ENCODE peak calls at places on chromosomes 13 and 19, in ten cellular contexts. One of them, this sample, is unnamed.

GRCh38 chr13:56988543-56988942 is 152.2 kb upstream of the PRR20A start:
- DNase-seq in lower lobe of right lung: no peak
- DNase-seq in astrocyte of the spinal cord: no peak
- DNase-seq in GM23248: no peak
- DNase-seq in lower leg skin: no peak
- DNase-seq in CD8-positive, alpha-beta T cell: no peak
- DNase-seq in GM06990: no peak
- DNase-seq in upper lobe of right lung: no peak
- DNase-seq in fibroblast of lung: no peak
- DNase-seq in CD8-positive, alpha-beta memory T cell: no peak
- DNase-seq in this sample: peak; percentile 8

GRCh38 chr19:19034204-19034624 is 811 bp downstream of the ARMC6 start:
- DNase-seq in lower lobe of right lung: peak; percentile 70
- DNase-seq in astrocyte of the spinal cord: peak; percentile 58
- DNase-seq in GM23248: peak; percentile 85
- DNase-seq in lower leg skin: peak; percentile 61
- DNase-seq in CD8-positive, alpha-beta T cell: peak; percentile 64
- DNase-seq in GM06990: peak; percentile 62
- DNase-seq in upper lobe of right lung: peak; percentile 80
- DNase-seq in fibroblast of lung: peak; percentile 58
- DNase-seq in CD8-positive, alpha-beta memory T cell: peak; percentile 59
- DNase-seq in this sample: peak; percentile 56

GRCh38 chr13:21850013-21851006 is 179.4 kb downstream of the FGF9 start:
- DNase-seq in lower lobe of right lung: no peak
- DNase-seq in astrocyte of the spinal cord: no peak
- DNase-seq in GM23248: peak; percentile 20
- DNase-seq in lower leg skin: no peak
- DNase-seq in CD8-positive, alpha-beta T cell: no peak
- DNase-seq in GM06990: no peak
- DNase-seq in upper lobe of right lung: no peak
- DNase-seq in fibroblast of lung: peak; percentile 5
- DNase-seq in CD8-positive, alpha-beta memory T cell: no peak
- DNase-seq in this sample: no peak

GRCh38 chr13:112690242-112690943 is 555 bp downstream of the ATP11A start:
- DNase-seq in lower lobe of right lung: peak; percentile 73
- DNase-seq in astrocyte of the spinal cord: peak; percentile 26
- DNase-seq in GM23248: peak; percentile 74
- DNase-seq in lower leg skin: no peak
- DNase-seq in CD8-positive, alpha-beta T cell: peak; percentile 32
- DNase-seq in GM06990: no peak
- DNase-seq in upper lobe of right lung: peak; percentile 80
- DNase-seq in fibroblast of lung: peak; percentile 37
- DNase-seq in CD8-positive, alpha-beta memory T cell: peak; percentile 6
- DNase-seq in this sample: peak; percentile 35

GRCh38 chr13:46633416-46633815 is 80.4 kb downstream of the LRCH1 start:
- DNase-seq in lower lobe of right lung: no peak
- DNase-seq in astrocyte of the spinal cord: peak; percentile 82
- DNase-seq in GM23248: peak; percentile 76
- DNase-seq in lower leg skin: no peak
- DNase-seq in CD8-positive, alpha-beta T cell: no peak
- DNase-seq in GM06990: no peak
- DNase-seq in upper lobe of right lung: no peak
- DNase-seq in fibroblast of lung: peak; percentile 71
- DNase-seq in CD8-positive, alpha-beta memory T cell: no peak
- DNase-seq in this sample: peak; percentile 81

GRCh38 chr13:89565711-89566110 is 1781.8 kb upstream of the MIR17HG start:
- DNase-seq in lower lobe of right lung: no peak
- DNase-seq in astrocyte of the spinal cord: no peak
- DNase-seq in GM23248: no peak
- DNase-seq in lower leg skin: no peak
- DNase-seq in CD8-positive, alpha-beta T cell: no peak
- DNase-seq in GM06990: no peak
- DNase-seq in upper lobe of right lung: no peak
- DNase-seq in fibroblast of lung: no peak
- DNase-seq in CD8-positive, alpha-beta memory T cell: no peak
- DNase-seq in this sample: no peak

GRCh38 chr13:50873481-50873880 is 30.0 kb upstream of the DLEU7 start:
- DNase-seq in lower lobe of right lung: no peak
- DNase-seq in astrocyte of the spinal cord: no peak
- DNase-seq in GM23248: peak; percentile 25
- DNase-seq in lower leg skin: no peak
- DNase-seq in CD8-positive, alpha-beta T cell: no peak
- DNase-seq in GM06990: no peak
- DNase-seq in upper lobe of right lung: no peak
- DNase-seq in fibroblast of lung: peak; percentile 2
- DNase-seq in CD8-positive, alpha-beta memory T cell: no peak
- DNase-seq in this sample: no peak

GRCh38 chr13:51895906-51896888 is 34.4 kb downstream of the CCDC70 start:
- DNase-seq in lower lobe of right lung: peak; percentile 54
- DNase-seq in astrocyte of the spinal cord: peak; percentile 62
- DNase-seq in GM23248: peak; percentile 76
- DNase-seq in lower leg skin: no peak
- DNase-seq in CD8-positive, alpha-beta T cell: peak; percentile 30
- DNase-seq in GM06990: no peak
- DNase-seq in upper lobe of right lung: no peak
- DNase-seq in fibroblast of lung: peak; percentile 65
- DNase-seq in CD8-positive, alpha-beta memory T cell: peak; percentile 5
- DNase-seq in this sample: peak; percentile 77

GRCh38 chr13:74289130-74289529 is 154.9 kb upstream of the KLF12 start:
- DNase-seq in lower lobe of right lung: no peak
- DNase-seq in astrocyte of the spinal cord: no peak
- DNase-seq in GM23248: no peak
- DNase-seq in lower leg skin: no peak
- DNase-seq in CD8-positive, alpha-beta T cell: no peak
- DNase-seq in GM06990: no peak
- DNase-seq in upper lobe of right lung: no peak
- DNase-seq in fibroblast of lung: no peak
- DNase-seq in CD8-positive, alpha-beta memory T cell: no peak
- DNase-seq in this sample: no peak

GRCh38 chr13:74290324-74290773 is 156.1 kb upstream of the KLF12 start:
- DNase-seq in lower lobe of right lung: no peak
- DNase-seq in astrocyte of the spinal cord: peak; percentile 96
- DNase-seq in GM23248: peak; percentile 73
- DNase-seq in lower leg skin: peak; percentile 21
- DNase-seq in CD8-positive, alpha-beta T cell: peak; percentile 23
- DNase-seq in GM06990: peak; percentile 33
- DNase-seq in upper lobe of right lung: no peak
- DNase-seq in fibroblast of lung: peak; percentile 77
- DNase-seq in CD8-positive, alpha-beta memory T cell: peak; percentile 45
- DNase-seq in this sample: peak; percentile 91

GRCh38 chr13:74289861-74290260 is 155.7 kb upstream of the KLF12 start:
- DNase-seq in lower lobe of right lung: no peak
- DNase-seq in astrocyte of the spinal cord: no peak
- DNase-seq in GM23248: no peak
- DNase-seq in lower leg skin: no peak
- DNase-seq in CD8-positive, alpha-beta T cell: no peak
- DNase-seq in GM06990: no peak
- DNase-seq in upper lobe of right lung: no peak
- DNase-seq in fibroblast of lung: no peak
- DNase-seq in CD8-positive, alpha-beta memory T cell: no peak
- DNase-seq in this sample: no peak

GRCh38 chr13:74287672-74288169 is 153.5 kb upstream of the KLF12 start:
- DNase-seq in lower lobe of right lung: peak; percentile 85
- DNase-seq in astrocyte of the spinal cord: peak; percentile 83
- DNase-seq in GM23248: peak; percentile 55
- DNase-seq in lower leg skin: peak; percentile 42
- DNase-seq in CD8-positive, alpha-beta T cell: peak; percentile 85
- DNase-seq in GM06990: peak; percentile 15
- DNase-seq in upper lobe of right lung: peak; percentile 74
- DNase-seq in fibroblast of lung: peak; percentile 90
- DNase-seq in CD8-positive, alpha-beta memory T cell: peak; percentile 90
- DNase-seq in this sample: peak; percentile 65

DNA sequence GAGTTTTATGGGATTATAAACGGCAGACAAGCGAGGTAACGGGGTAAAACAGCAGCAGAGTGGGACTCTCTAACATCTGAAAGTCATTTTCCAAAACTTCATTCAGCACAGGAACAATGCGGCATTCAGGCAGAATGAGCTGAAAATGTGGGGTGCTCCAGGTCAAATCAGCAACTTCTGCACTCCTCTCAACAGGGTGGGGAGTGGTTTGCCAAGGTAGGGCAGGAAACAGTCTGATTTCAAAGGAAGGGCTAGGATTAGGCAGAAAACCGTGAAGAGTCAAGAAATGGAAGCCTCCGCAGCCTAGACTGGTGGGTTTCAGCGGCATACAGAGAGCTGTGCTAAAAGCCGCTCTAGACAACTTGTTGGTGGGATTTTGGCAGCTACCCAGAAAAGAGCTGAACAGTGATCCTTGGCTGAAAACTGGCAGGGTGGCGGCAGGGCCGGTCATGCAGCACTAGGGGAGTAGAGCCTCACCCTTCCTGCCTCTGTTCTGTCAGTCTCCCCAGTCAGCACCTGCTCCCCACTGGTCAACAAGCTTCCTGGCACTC is 154.2 kb upstream of the KLF12 start:
- DNase-seq in lower lobe of right lung: no peak
- DNase-seq in astrocyte of the spinal cord: peak; percentile 31
- DNase-seq in GM23248: no peak
- DNase-seq in lower leg skin: no peak
- DNase-seq in CD8-positive, alpha-beta T cell: peak; percentile 34
- DNase-seq in GM06990: no peak
- DNase-seq in upper lobe of right lung: peak; percentile 60
- DNase-seq in fibroblast of lung: peak; percentile 14
- DNase-seq in CD8-positive, alpha-beta memory T cell: peak; percentile 29
- DNase-seq in this sample: no peak
- H3K4me3 ChIP-seq in lower lobe of right lung: peak overlapping the region; percentile 26
- H3K4me3 ChIP-seq in astrocyte of the spinal cord: peak overlapping the region; percentile 24
- H3K4me3 ChIP-seq in GM23248: no peak overlapping the region
- H3K4me3 ChIP-seq in lower leg skin: no peak overlapping the region
- H3K4me3 ChIP-seq in CD8-positive, alpha-beta T cell: peak overlapping the region; percentile 17
- H3K4me3 ChIP-seq in GM06990: peak overlapping the region; percentile 13
- H3K4me3 ChIP-seq in upper lobe of right lung: peak overlapping the region; percentile 3
- H3K4me3 ChIP-seq in fibroblast of lung: peak overlapping the region; percentile 31
- H3K4me3 ChIP-seq in CD8-positive, alpha-beta memory T cell: peak overlapping the region; percentile 36
- H3K4me3 ChIP-seq in this sample: peak overlapping the region; percentile 11

GRCh38 chr19:6802336-6803035 is 30.0 kb downstream of the VAV1 start:
- DNase-seq in lower lobe of right lung: peak; percentile 76
- DNase-seq in astrocyte of the spinal cord: no peak
- DNase-seq in GM23248: no peak
- DNase-seq in lower leg skin: peak; percentile 56
- DNase-seq in CD8-positive, alpha-beta T cell: peak; percentile 78
- DNase-seq in GM06990: peak; percentile 73
- DNase-seq in upper lobe of right lung: peak; percentile 74
- DNase-seq in fibroblast of lung: no peak
- DNase-seq in CD8-positive, alpha-beta memory T cell: peak; percentile 76
- DNase-seq in this sample: no peak

GRCh38 chr19:6800991-6801396 is 28.5 kb downstream of the VAV1 start:
- DNase-seq in lower lobe of right lung: no peak
- DNase-seq in astrocyte of the spinal cord: peak; percentile 54
- DNase-seq in GM23248: peak; percentile 86
- DNase-seq in lower leg skin: no peak
- DNase-seq in CD8-positive, alpha-beta T cell: peak; percentile 11
- DNase-seq in GM06990: no peak
- DNase-seq in upper lobe of right lung: no peak
- DNase-seq in fibroblast of lung: no peak
- DNase-seq in CD8-positive, alpha-beta memory T cell: no peak
- DNase-seq in this sample: peak; percentile 34

GRCh38 chr19:6803036-6803404 is 30.5 kb downstream of the VAV1 start:
- DNase-seq in lower lobe of right lung: no peak
- DNase-seq in astrocyte of the spinal cord: no peak
- DNase-seq in GM23248: no peak
- DNase-seq in lower leg skin: no peak
- DNase-seq in CD8-positive, alpha-beta T cell: no peak
- DNase-seq in GM06990: no peak
- DNase-seq in upper lobe of right lung: no peak
- DNase-seq in fibroblast of lung: no peak
- DNase-seq in CD8-positive, alpha-beta memory T cell: peak; percentile 6
- DNase-seq in this sample: no peak

GRCh38 chr19:6806488-6806887 is 34.0 kb downstream of the VAV1 start:
- DNase-seq in lower lobe of right lung: no peak
- DNase-seq in astrocyte of the spinal cord: no peak
- DNase-seq in GM23248: no peak
- DNase-seq in lower leg skin: no peak
- DNase-seq in CD8-positive, alpha-beta T cell: no peak
- DNase-seq in GM06990: no peak
- DNase-seq in upper lobe of right lung: no peak
- DNase-seq in fibroblast of lung: no peak
- DNase-seq in CD8-positive, alpha-beta memory T cell: no peak
- DNase-seq in this sample: no peak

GRCh38 chr19:6801397-6802086 is 29.0 kb downstream of the VAV1 start:
- DNase-seq in lower lobe of right lung: peak; percentile 89
- DNase-seq in astrocyte of the spinal cord: no peak
- DNase-seq in GM23248: peak; percentile 21
- DNase-seq in lower leg skin: peak; percentile 28
- DNase-seq in CD8-positive, alpha-beta T cell: peak; percentile 87
- DNase-seq in GM06990: peak; percentile 89
- DNase-seq in upper lobe of right lung: peak; percentile 90
- DNase-seq in fibroblast of lung: no peak
- DNase-seq in CD8-positive, alpha-beta memory T cell: peak; percentile 84
- DNase-seq in this sample: peak; percentile 26
- H3K4me3 ChIP-seq in lower lobe of right lung: peak overlapping the region; percentile 46
- H3K4me3 ChIP-seq in astrocyte of the spinal cord: no peak overlapping the region
- H3K4me3 ChIP-seq in GM23248: peak overlapping the region; percentile 57
- H3K4me3 ChIP-seq in lower leg skin: peak overlapping the region; percentile 10
- H3K4me3 ChIP-seq in CD8-positive, alpha-beta T cell: peak overlapping the region; percentile 79
- H3K4me3 ChIP-seq in GM06990: peak overlapping the region; percentile 66
- H3K4me3 ChIP-seq in upper lobe of right lung: peak overlapping the region; percentile 40
- H3K4me3 ChIP-seq in fibroblast of lung: no peak overlapping the region
- H3K4me3 ChIP-seq in CD8-positive, alpha-beta memory T cell: peak overlapping the region; percentile 68
- H3K4me3 ChIP-seq in this sample: no peak overlapping the region

GRCh38 chr19:47711652-47712239 is 1.5 kb upstream of the EHD2 start:
- DNase-seq in lower lobe of right lung: no peak
- DNase-seq in astrocyte of the spinal cord: no peak
- DNase-seq in GM23248: no peak
- DNase-seq in lower leg skin: no peak
- DNase-seq in CD8-positive, alpha-beta T cell: no peak
- DNase-seq in GM06990: no peak
- DNase-seq in upper lobe of right lung: no peak
- DNase-seq in fibroblast of lung: no peak
- DNase-seq in CD8-positive, alpha-beta memory T cell: no peak
- DNase-seq in this sample: no peak

GRCh38 chr19:47719047-47719885 is 6.0 kb downstream of the EHD2 start:
- DNase-seq in lower lobe of right lung: peak; percentile 81
- DNase-seq in astrocyte of the spinal cord: peak; percentile 96
- DNase-seq in GM23248: peak; percentile 99
- DNase-seq in lower leg skin: peak; percentile 91
- DNase-seq in CD8-positive, alpha-beta T cell: no peak
- DNase-seq in GM06990: no peak
- DNase-seq in upper lobe of right lung: peak; percentile 80
- DNase-seq in fibroblast of lung: peak; percentile 99
- DNase-seq in CD8-positive, alpha-beta memory T cell: no peak
- DNase-seq in this sample: peak; percentile 96

GRCh38 chr19:47714339-47714738 is 1.1 kb downstream of the EHD2 start:
- DNase-seq in lower lobe of right lung: no peak
- DNase-seq in astrocyte of the spinal cord: no peak
- DNase-seq in GM23248: peak; percentile 43
- DNase-seq in lower leg skin: no peak
- DNase-seq in CD8-positive, alpha-beta T cell: no peak
- DNase-seq in GM06990: no peak
- DNase-seq in upper lobe of right lung: no peak
- DNase-seq in fibroblast of lung: peak; percentile 42
- DNase-seq in CD8-positive, alpha-beta memory T cell: no peak
- DNase-seq in this sample: peak; percentile 23

GRCh38 chr19:47716270-47716937 is 3.2 kb downstream of the EHD2 start:
- DNase-seq in lower lobe of right lung: no peak
- DNase-seq in astrocyte of the spinal cord: no peak
- DNase-seq in GM23248: no peak
- DNase-seq in lower leg skin: no peak
- DNase-seq in CD8-positive, alpha-beta T cell: no peak
- DNase-seq in GM06990: no peak
- DNase-seq in upper lobe of right lung: no peak
- DNase-seq in fibroblast of lung: no peak
- DNase-seq in CD8-positive, alpha-beta memory T cell: no peak
- DNase-seq in this sample: no peak

DNA sequence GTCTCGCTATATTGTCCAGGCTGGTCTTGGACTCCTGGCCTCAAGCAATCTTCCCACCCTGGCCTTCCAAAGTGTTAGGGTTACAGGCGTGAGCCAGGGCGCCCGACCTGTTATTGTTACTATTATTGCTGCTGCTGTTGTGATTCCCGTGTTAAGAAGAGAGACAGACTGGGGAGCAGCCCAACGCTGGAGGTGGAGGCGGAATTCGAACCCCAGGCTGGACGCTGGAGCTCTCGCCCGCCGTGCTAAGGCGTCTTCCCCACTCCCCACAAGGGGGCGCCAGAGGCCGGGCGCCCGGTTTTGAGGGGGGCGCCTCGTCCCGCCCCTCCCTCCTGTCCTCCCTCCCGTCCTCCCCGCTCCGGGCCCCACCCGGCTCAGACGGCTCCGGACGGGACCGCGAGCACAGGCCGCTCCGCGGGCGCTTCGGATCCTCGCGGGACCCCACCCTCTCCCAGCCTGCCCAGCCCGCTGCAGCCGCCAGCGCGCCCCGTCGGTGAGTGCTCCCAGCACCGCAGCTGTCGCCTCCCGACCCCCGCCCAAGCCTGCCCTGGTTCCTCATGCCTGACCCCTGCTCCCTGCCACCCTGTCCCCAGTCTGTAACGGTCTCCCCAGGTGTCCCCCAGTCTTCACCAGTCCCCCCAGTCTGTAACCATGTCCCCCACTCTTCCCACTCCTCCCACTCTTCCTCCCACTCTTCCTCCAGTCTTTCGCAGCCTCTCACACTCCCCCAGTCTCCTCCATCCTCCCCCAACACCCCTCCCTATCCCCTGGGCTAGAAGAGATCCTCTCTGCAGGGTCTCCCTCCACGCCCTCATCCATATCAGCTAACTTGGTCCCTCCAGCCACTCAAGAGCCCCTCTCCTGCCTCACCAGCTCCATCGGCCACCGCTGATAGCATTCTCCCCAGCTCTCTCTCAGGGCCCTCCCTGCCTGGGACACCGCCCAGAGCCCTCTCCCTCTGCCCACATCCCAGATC is at the start of gene EHD2:
- DNase-seq in lower lobe of right lung: peak; percentile 73
- DNase-seq in astrocyte of the spinal cord: peak; percentile 80
- DNase-seq in GM23248: peak; percentile 89
- DNase-seq in lower leg skin: peak; percentile 53
- DNase-seq in CD8-positive, alpha-beta T cell: peak; percentile 36
- DNase-seq in GM06990: no peak
- DNase-seq in upper lobe of right lung: peak; percentile 86
- DNase-seq in fibroblast of lung: peak; percentile 87
- DNase-seq in CD8-positive, alpha-beta memory T cell: no peak
- DNase-seq in this sample: peak; percentile 84
- H3K4me3 ChIP-seq in lower lobe of right lung: peak within 1 kb of the TSS; percentile 66
- H3K4me3 ChIP-seq in astrocyte of the spinal cord: peak within 1 kb of the TSS; percentile 78
- H3K4me3 ChIP-seq in GM23248: peak within 1 kb of the TSS; percentile 92
- H3K4me3 ChIP-seq in lower leg skin: peak within 1 kb of the TSS; percentile 52
- H3K4me3 ChIP-seq in CD8-positive, alpha-beta T cell: no peak within 1 kb of the TSS
- H3K4me3 ChIP-seq in GM06990: no peak within 1 kb of the TSS
- H3K4me3 ChIP-seq in upper lobe of right lung: peak within 1 kb of the TSS; percentile 66
- H3K4me3 ChIP-seq in fibroblast of lung: peak within 1 kb of the TSS; percentile 92
- H3K4me3 ChIP-seq in CD8-positive, alpha-beta memory T cell: no peak within 1 kb of the TSS
- H3K4me3 ChIP-seq in this sample: peak within 1 kb of the TSS; percentile 94

GRCh38 chr19:4675346-4675745 is 5.2 kb upstream of the MYDGF start:
- DNase-seq in lower lobe of right lung: no peak
- DNase-seq in astrocyte of the spinal cord: no peak
- DNase-seq in GM23248: no peak
- DNase-seq in lower leg skin: no peak
- DNase-seq in CD8-positive, alpha-beta T cell: no peak
- DNase-seq in GM06990: no peak
- DNase-seq in upper lobe of right lung: no peak
- DNase-seq in fibroblast of lung: no peak
- DNase-seq in CD8-positive, alpha-beta memory T cell: no peak
- DNase-seq in this sample: no peak

GRCh38 chr19:4676955-4677731 is 7.0 kb upstream of the MYDGF start:
- DNase-seq in lower lobe of right lung: peak; percentile 64
- DNase-seq in astrocyte of the spinal cord: peak; percentile 23
- DNase-seq in GM23248: peak; percentile 67
- DNase-seq in lower leg skin: no peak
- DNase-seq in CD8-positive, alpha-beta T cell: no peak
- DNase-seq in GM06990: no peak
- DNase-seq in upper lobe of right lung: no peak
- DNase-seq in fibroblast of lung: peak; percentile 37
- DNase-seq in CD8-positive, alpha-beta memory T cell: no peak
- DNase-seq in this sample: peak; percentile 56

GRCh38 chr19:4682417-4683200 is 12.5 kb upstream of the MYDGF start:
- DNase-seq in lower lobe of right lung: no peak
- DNase-seq in astrocyte of the spinal cord: no peak
- DNase-seq in GM23248: no peak
- DNase-seq in lower leg skin: no peak
- DNase-seq in CD8-positive, alpha-beta T cell: no peak
- DNase-seq in GM06990: no peak
- DNase-seq in upper lobe of right lung: no peak
- DNase-seq in fibroblast of lung: no peak
- DNase-seq in CD8-positive, alpha-beta memory T cell: no peak
- DNase-seq in this sample: no peak

GRCh38 chr19:4679416-4679815 is 9.3 kb upstream of the MYDGF start:
- DNase-seq in lower lobe of right lung: no peak
- DNase-seq in astrocyte of the spinal cord: no peak
- DNase-seq in GM23248: no peak
- DNase-seq in lower leg skin: no peak
- DNase-seq in CD8-positive, alpha-beta T cell: no peak
- DNase-seq in GM06990: no peak
- DNase-seq in upper lobe of right lung: no peak
- DNase-seq in fibroblast of lung: no peak
- DNase-seq in CD8-positive, alpha-beta memory T cell: no peak
- DNase-seq in this sample: no peak

DNA sequence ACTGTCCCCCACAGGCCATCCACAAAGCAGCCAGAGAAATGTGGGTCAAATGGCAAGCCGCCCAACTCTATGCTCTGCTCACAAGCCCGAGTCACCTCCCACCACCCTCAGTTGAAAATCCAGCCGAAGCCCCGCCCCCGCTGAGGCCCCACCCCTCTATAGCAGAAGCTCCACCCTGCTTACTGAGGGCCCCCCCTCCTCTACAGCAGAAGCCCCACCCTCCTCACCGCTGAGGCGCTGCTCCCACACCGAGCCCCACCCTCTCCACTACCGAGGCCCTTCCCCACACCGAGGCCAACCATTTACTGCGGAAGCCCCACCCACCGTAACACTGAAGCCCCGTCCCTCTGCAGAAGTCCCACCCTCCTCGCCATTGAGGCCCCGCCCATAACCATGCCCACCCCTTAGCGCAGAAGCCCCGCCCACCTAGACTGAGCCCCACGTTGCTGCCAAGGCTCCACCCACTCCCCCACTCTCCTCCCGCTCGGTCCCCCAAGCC is 8.8 kb upstream of the MYDGF start:
- DNase-seq in lower lobe of right lung: no peak
- DNase-seq in astrocyte of the spinal cord: peak; percentile 37
- DNase-seq in GM23248: peak; percentile 18
- DNase-seq in lower leg skin: no peak
- DNase-seq in CD8-positive, alpha-beta T cell: no peak
- DNase-seq in GM06990: no peak
- DNase-seq in upper lobe of right lung: no peak
- DNase-seq in fibroblast of lung: peak; percentile 33
- DNase-seq in CD8-positive, alpha-beta memory T cell: no peak
- DNase-seq in this sample: no peak
- H3K4me3 ChIP-seq in lower lobe of right lung: no peak overlapping the region
- H3K4me3 ChIP-seq in astrocyte of the spinal cord: no peak overlapping the region
- H3K4me3 ChIP-seq in GM23248: no peak overlapping the region
- H3K4me3 ChIP-seq in lower leg skin: no peak overlapping the region
- H3K4me3 ChIP-seq in CD8-positive, alpha-beta T cell: no peak overlapping the region
- H3K4me3 ChIP-seq in GM06990: no peak overlapping the region
- H3K4me3 ChIP-seq in upper lobe of right lung: no peak overlapping the region
- H3K4me3 ChIP-seq in fibroblast of lung: no peak overlapping the region
- H3K4me3 ChIP-seq in CD8-positive, alpha-beta memory T cell: no peak overlapping the region
- H3K4me3 ChIP-seq in this sample: no peak overlapping the region